ENCODE peak calls at places on chromosomes 13 and 19, in nine cellular contexts. J is SK-MEL-5; S is stimulated activated CD8-positive, alpha-beta memory T cell treated with anti-CD3 and anti-CD28 coated beads, Interleukin-15, amount 100 ng/mL, for 1 hour; P is stimulated activated CD4-positive, alpha-beta T cell treated with anti-CD3 and anti-CD28 coated beads, Interleukin-4, amount 100 ng/mL, for 24 hours; D is psoas muscle; X is heart left ventricle; B is T1000; L is mucosa of descending colon; Q is GM04504. E is an unnamed sample.

GRCh38 chr19:16338470-16339360 is 14.1 kb downstream of the KLF2 start:
- DNase-seq in J (no peak), S (no peak), P (peak), D (no peak), X (no peak), B (peak), L (no peak), Q (peak), E (no peak)

GRCh38 chr13:33612641-33613638 is 205.0 kb upstream of the RFC3 start:
- DNase-seq in J (peak), S (no peak), P (peak), D (no peak), X (no peak), B (no peak), L (no peak), Q (no peak), E (no peak)

GRCh38 chr13:45705936-45706335 is 3.8 kb downstream of the CBY2 start:
- DNase-seq in J (no peak), S (no peak), P (no peak), D (no peak), X (no peak), B (no peak), L (no peak), Q (no peak), E (no peak)

GRCh38 chr19:29245221-29245620 is 32.3 kb upstream of the UQCRFS1 start:
- DNase-seq in J (no peak), S (no peak), P (no peak), D (no peak), X (no peak), B (no peak), L (no peak), Q (no peak), E (no peak)

GRCh38 chr19:13796301-13797057 is 1.2 kb downstream of the ZSWIM4 start:
- DNase-seq in J (peak), S (no peak), P (no peak), D (peak), X (peak), B (peak), L (peak), Q (peak), E (peak)

GRCh38 chr13:39353988-39354387 is 249.0 kb downstream of the LHFPL6 start:
- DNase-seq in J (no peak), S (no peak), P (no peak), D (no peak), X (no peak), B (no peak), L (no peak), Q (no peak), E (no peak)

GRCh38 chr13:37097008-37097579 is 8.4 kb downstream of the CSNK1A1L start:
- DNase-seq in J (no peak), S (no peak), P (no peak), D (no peak), X (no peak), B (no peak), L (no peak), Q (no peak), E (no peak)

GRCh38 chr13:46491641-46492040 is 61.3 kb upstream of the LRCH1 start:
- DNase-seq in J (no peak), S (no peak), P (no peak), D (no peak), X (no peak), B (no peak), L (no peak), Q (no peak), E (no peak)

GRCh38 chr13:80783926-80784325 is 443.0 kb upstream of the SPRY2 start:
- DNase-seq in J (peak), S (no peak), P (no peak), D (no peak), X (no peak), B (no peak), L (no peak), Q (no peak), E (no peak)

GRCh38 chr19:13381827-13382632 is 124.2 kb downstream of the CACNA1A start:
- DNase-seq in J (no peak), S (no peak), P (no peak), D (no peak), X (no peak), B (no peak), L (no peak), Q (no peak), E (no peak)